ENCODE peak calls at places on chromosome 15, in four cellular contexts. N is K562, O is HL-60, G is GM12878. P is an unnamed sample.

GRCh38 chr15:68666120-68666811 is 87.5 kb downstream of the CORO2B start:
- DNase-seq in N (no peak), G (no peak), O (peak), P (no peak)

GRCh38 chr15:82538961-82539689 is 1.1 kb downstream of the RPS17 start:
- DNase-seq in N (peak), O (no peak), G (no peak), P (no peak)

GRCh38 chr15:74156678-74157411 is 16.7 kb upstream of the ISLR start:
- DNase-seq in G (no peak), N (no peak), O (no peak), P (no peak)

GRCh38 chr15:88541709-88542341 is 4.7 kb downstream of the DET1 start:
- DNase-seq in G (no peak), N (no peak), O (no peak), P (no peak)

GRCh38 chr15:63601026-63601726 is 4.0 kb downstream of the FBXL22 start:
- DNase-seq in G (no peak), N (no peak), O (peak), P (peak)

GRCh38 chr15:64923546-64923945 is 11.8 kb downstream of the ANKDD1A start:
- DNase-seq in O (no peak), G (no peak), N (no peak), P (no peak)

GRCh38 chr15:41891226-41891625 is 2.6 kb downstream of the SPTBN5 start:
- DNase-seq in N (no peak), G (no peak), O (no peak), P (no peak)

GRCh38 chr15:93997071-93997658 is 234.2 kb upstream of the MCTP2 start:
- DNase-seq in G (no peak), N (peak), O (no peak), P (no peak)

GRCh38 chr15:47972738-47973137 is 148.1 kb upstream of the SLC24A5 start:
- DNase-seq in G (no peak), N (no peak), O (no peak), P (no peak)

GRCh38 chr15:97875513-97876285 is 84.8 kb upstream of the ARRDC4 start:
- DNase-seq in G (no peak), O (peak), N (peak), P (no peak)

GRCh38 chr15:64619880-64620839 is 155.2 kb downstream of the RBPMS2 start:
- DNase-seq in O (no peak), N (no peak), G (no peak), P (no peak)

GRCh38 chr15:75366163-75366562 is 2.2 kb downstream of the MAN2C1 start:
- DNase-seq in N (no peak), G (no peak), O (no peak), P (no peak)
- TF ChIP-seq SPI1 in N (no peak), G (no peak), O (no peak), P (no peak)

DNA sequence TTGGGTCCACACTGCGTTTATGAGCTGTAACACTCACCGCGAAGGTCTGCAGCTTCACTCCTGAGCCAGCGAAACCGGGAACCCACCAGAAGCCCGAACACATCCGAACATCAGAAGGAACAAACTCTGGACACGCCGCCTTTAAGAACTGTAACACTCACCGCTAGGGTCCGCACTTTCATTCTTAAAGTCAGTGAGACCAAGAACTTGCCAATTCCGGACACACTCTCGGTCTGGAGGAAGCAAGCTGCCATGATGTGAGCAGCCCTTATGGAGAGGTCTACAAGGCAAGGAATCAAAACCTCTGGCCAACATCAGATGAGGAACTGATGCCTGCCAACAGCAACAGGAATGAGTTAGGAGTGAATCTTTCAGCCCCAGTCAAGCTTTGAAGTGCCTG is 62.9 kb downstream of the SLC28A2 start:
- DNase-seq in N (no peak), G (no peak), O (no peak), P (no peak)
- TF ChIP-seq SPI1 in N (no peak), G (no peak), O (no peak), P (no peak)

DNA sequence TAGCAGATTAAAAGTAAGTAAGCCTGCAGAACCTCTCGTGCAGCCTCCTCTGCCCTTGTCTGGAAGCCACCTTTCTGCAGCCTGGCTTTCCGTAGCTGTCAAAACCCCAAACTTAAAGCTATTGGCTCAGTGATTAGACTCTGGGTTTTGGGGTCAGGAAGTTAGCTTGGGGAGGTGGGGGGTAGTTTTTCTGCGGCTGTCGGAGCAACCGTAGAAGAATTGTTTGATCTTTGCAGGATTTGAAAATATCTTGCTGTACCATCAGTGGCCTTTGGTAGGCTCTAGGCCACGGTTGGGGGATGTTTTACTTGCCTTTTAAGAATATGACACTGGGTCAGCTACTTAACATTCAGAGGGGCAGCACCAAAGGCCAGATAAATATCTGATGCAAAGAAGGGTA is 88.4 kb upstream of the RASGRP1 start:
- DNase-seq in G (no peak), N (no peak), O (no peak), P (no peak)
- TF ChIP-seq SPI1 in G (no peak), N (no peak), O (no peak), P (no peak)

DNA sequence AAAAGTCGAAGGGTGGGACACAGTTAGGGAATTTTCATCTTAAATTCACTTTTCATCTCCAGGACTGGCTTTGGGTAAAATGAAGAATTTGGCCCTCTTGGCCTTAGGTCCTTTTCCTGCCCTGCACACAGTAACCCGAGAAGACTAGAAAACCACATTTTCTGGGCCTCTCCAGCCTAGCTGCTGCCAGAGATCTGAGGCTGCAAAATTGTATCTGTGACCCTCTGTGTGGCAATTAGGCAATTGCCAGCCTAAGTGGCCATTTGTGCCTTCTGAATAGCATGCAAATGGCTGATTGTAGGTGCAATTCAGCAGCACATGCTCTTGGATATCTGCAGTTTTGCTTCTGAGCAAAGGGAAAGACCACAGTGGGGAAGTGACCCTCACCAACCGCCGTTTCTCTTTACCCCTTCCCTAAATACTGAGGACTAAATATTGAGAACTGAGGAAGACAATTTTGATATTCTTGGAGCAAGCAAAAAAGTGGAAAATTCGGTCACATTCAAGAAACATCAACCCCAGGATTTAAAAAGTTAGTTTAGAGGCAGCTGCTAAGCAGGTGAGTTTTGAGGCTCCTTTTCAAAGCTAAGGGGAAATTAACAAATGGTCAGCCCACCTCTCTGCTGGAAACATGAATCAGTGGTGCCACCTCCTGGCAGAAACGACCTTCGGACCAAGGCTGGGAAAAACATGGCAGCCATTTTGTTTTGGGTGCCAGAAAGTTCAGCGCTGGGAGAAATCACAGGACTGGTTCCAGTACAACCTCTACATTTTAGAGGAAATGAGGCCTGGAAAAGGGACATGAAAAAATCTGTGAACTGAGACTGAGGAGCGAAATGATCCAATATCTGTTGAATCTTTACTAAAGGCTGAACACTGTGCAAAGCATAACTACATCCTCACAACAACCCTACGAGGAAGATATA is 56.6 kb upstream of the PRTG start:
- DNase-seq in O (peak), N (peak), G (peak), P (peak)
- TF ChIP-seq SPI1 in O (no peak), N (no peak), G (no peak), P (no peak)

DNA sequence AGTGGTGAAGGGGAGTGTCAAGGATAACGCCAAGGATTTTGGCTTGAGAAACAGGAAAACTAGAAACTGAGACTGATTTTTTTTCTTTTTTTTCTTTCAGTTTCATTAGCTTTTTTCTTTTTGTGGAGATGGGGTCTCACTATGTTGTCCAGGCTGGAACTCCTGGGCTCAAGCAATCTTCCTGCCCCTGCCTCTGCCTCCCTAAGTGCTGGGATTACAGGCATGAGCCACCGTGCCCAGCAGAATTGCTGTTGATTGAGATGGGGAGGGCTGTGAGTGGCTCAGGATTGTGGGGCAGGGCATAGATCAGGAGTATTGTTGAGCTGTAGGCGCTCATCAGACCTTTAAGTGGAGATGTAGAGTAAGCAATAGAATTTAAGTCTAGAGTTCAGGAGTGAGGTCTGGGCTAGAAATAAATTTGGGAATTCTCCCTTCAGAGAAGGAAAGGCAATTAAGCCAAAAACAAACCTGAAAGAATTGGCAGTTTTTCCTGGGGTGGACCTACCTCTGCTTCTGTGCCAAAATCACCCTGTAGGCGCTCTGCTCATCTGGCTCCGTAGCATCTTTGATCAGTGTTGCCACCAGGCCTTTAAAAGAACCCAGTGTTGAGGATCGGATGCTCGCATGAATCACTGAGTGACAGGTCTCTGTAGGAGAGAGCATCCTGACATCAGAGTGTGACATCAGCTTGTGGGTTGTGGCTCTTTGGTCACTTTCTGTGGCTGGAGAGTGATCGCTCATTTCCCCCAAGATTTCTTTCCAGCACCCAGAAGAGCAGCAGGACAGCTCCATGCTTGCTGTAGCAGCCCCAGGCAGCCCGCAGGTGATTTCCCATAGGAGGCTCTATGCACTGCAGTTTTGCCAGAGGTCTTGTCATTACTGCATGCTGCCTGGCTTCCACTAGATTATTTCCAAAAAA is 15.8 kb downstream of the ABHD17C start:
- DNase-seq in N (no peak), G (peak), O (no peak), P (no peak)
- TF ChIP-seq SPI1 in N (no peak), G (no peak), O (no peak), P (no peak)

DNA sequence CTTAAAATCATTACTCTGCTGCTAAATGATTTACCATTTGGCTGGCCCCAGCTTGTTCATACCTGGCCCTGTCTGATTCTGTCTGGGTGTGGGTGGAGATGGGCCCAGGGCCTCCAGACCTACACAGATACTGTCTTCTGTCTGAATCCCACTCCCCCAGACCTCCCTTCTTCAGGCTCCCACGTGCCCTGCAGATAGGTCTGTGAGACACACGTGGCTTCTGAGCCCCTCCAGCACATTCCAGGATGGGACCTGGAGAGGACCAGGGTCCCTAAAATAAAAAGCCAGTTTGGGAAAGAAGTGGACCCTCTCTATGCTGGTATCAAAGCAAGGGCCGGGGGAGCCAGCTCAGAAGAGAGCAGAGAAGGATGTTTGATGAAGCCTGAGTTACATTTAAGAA is 14.6 kb upstream of the CEMIP start:
- DNase-seq in N (no peak), G (no peak), O (no peak), P (no peak)
- TF ChIP-seq SPI1 in N (no peak), G (no peak), O (no peak), P (no peak)

GRCh38 chr15:53212785-53213184 is 422.6 kb upstream of the ONECUT1 start:
- DNase-seq in O (no peak), N (no peak), G (no peak), P (no peak)

GRCh38 chr15:53210653-53211052 is 420.5 kb upstream of the ONECUT1 start:
- DNase-seq in O (no peak), G (no peak), N (no peak), P (no peak)

GRCh38 chr15:53213336-53213735 is 423.2 kb upstream of the ONECUT1 start:
- DNase-seq in G (no peak), N (no peak), O (no peak), P (no peak)

GRCh38 chr15:53209396-53210042 is 419.4 kb upstream of the ONECUT1 start:
- DNase-seq in O (no peak), G (no peak), N (no peak), P (no peak)

DNA sequence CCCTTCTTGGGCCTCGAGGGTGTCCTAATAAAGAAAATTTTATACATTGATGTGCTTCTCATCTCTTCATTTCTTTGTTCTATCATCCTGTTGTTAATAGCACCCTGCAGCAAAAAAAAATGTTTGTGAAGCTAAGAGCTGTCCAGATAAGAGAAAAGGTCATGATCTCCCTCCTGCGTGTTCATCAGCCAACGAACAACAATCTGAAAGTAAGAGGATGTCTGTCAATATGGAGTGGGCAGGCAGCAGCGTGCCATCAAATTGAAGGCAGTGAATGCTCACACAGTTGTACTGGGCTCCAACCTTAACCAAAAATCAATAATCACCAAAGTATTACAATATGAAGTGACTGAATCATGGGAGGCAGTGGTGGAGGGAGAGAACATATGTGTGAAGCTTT is 418.6 kb upstream of the ONECUT1 start:
- DNase-seq in N (no peak), G (no peak), O (no peak), P (no peak)
- TF ChIP-seq SPI1 in N (no peak), G (no peak), O (no peak), P (no peak)

GRCh38 chr15:90002428-90002844 is 1.3 kb downstream of the ZNF710 start:
- DNase-seq in O (peak), G (no peak), N (peak), P (no peak)
- TF ChIP-seq SPI1 in O (no peak), G (no peak), N (no peak), P (no peak)

GRCh38 chr15:77507151-77507847 is 86.6 kb downstream of the HMG20A start:
- DNase-seq in O (peak), G (no peak), N (no peak), P (no peak)
- TF ChIP-seq SPI1 in O (no peak), G (no peak), N (no peak), P (no peak)